ENCODE peak calls at places on chromosomes 4 and X, in five cellular contexts. G is CD8-positive, alpha-beta T cell; I is psoas muscle; W is IMR-90; H is heart right ventricle. Z is an unnamed sample.

GRCh38 chrX:40012800-40013682 is 84.7 kb downstream of the BCOR start:
- DNase-seq in W (peak; percentile 35), H (peak; percentile 74), G (no peak), I (peak; percentile 85), Z (no peak)

GRCh38 chrX:88170528-88170927 is 576.5 kb upstream of the CPXCR1 start:
- DNase-seq in G (no peak), W (no peak), H (no peak), I (no peak), Z (no peak)

GRCh38 chr4:80336582-80336981 is 1.1 kb downstream of the CFAP299 start:
- DNase-seq in H (no peak), I (no peak), G (no peak), W (peak; percentile 32), Z (no peak)

GRCh38 chr4:152807294-152807829 is 27.6 kb downstream of the ARFIP1 start:
- DNase-seq in G (no peak), I (no peak), H (no peak), W (peak; percentile 50), Z (no peak)

GRCh38 chr4:162163892-162164759 is at the start of gene FSTL5:
- DNase-seq in G (no peak), H (peak; percentile 24), I (peak; percentile 54), W (peak; percentile 2), Z (no peak)

GRCh38 chr4:141656031-141656430 is 19.6 kb downstream of the IL15 start:
- DNase-seq in H (no peak), I (no peak), G (no peak), W (no peak), Z (no peak)

GRCh38 chrX:94204524-94204923 is 530.5 kb downstream of the FAM133A start:
- DNase-seq in I (no peak), H (no peak), G (no peak), W (no peak), Z (no peak)

GRCh38 chrX:19649227-19650009 is 134.1 kb upstream of the MAP3K15 start:
- DNase-seq in H (no peak), I (no peak), W (peak; percentile 50), G (no peak), Z (no peak)

GRCh38 chr4:83207497-83208105 is 77.0 kb downstream of the COQ2 start:
- DNase-seq in G (no peak), I (no peak), H (no peak), W (peak; percentile 67), Z (no peak)

GRCh38 chr4:164989464-164989863 is 12.0 kb upstream of the TRIM61 start:
- DNase-seq in I (no peak), H (no peak), W (no peak), G (no peak), Z (no peak)

GRCh38 chrX:104392350-104392749 is 137.6 kb upstream of the ESX1 start:
- DNase-seq in I (no peak), G (no peak), W (no peak), H (no peak), Z (no peak)

GRCh38 chrX:11765449-11765848 is 7.4 kb downstream of the MSL3 start:
- DNase-seq in W (no peak), I (no peak), H (no peak), G (no peak), Z (no peak)

DNA sequence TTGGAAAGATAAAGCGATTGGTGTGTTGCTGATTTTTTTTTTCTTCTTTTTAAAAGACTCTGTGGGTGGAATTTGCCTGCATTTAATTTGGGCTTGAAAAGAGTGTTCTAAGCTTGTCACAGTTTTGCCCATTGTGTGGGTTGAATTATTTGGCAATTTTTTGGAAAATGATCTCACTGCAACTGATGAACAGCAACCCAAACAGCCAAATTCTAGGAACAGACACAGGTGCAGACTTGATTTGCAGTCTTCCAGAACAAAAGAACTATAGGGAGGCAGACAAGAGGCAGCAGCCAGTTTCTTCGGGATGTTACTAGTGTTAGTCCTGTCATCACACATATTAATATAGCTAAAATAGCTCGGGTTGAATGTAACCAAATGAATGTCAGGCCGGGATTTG is 40.5 kb downstream of the CASP6 start:
- DNase-seq in I (no peak), W (no peak), G (no peak), H (no peak), Z (no peak)
- H3K4me1 ChIP-seq in I (no peaks in the 10 kb centered on the region), W (no peaks in the 10 kb centered on the region), G (peaks cover 36% of the 10 kb centered on the region), H (no peaks in the 10 kb centered on the region), Z (no peaks in the 10 kb centered on the region)

GRCh38 chr4:75514949-75515612 is 808 bp downstream of the THAP6 start:
- DNase-seq in I (no peak), H (no peak), G (no peak), W (no peak), Z (no peak)

GRCh38 chr4:75512336-75513211 is 1.6 kb downstream of the RCHY1 start:
- DNase-seq in H (no peak), G (no peak), I (no peak), W (peak; percentile 54), Z (no peak)

GRCh38 chr4:75514131-75514948 is at the start of the genes RCHY1 and THAP6:
- DNase-seq in I (peak; percentile 96), G (peak; percentile 84), W (peak; percentile 93), H (peak; percentile 94), Z (peak; percentile 95)

GRCh38 chr4:75511841-75512240 is 2.4 kb downstream of the RCHY1 start:
- DNase-seq in G (no peak), I (no peak), W (no peak), H (no peak), Z (no peak)

DNA sequence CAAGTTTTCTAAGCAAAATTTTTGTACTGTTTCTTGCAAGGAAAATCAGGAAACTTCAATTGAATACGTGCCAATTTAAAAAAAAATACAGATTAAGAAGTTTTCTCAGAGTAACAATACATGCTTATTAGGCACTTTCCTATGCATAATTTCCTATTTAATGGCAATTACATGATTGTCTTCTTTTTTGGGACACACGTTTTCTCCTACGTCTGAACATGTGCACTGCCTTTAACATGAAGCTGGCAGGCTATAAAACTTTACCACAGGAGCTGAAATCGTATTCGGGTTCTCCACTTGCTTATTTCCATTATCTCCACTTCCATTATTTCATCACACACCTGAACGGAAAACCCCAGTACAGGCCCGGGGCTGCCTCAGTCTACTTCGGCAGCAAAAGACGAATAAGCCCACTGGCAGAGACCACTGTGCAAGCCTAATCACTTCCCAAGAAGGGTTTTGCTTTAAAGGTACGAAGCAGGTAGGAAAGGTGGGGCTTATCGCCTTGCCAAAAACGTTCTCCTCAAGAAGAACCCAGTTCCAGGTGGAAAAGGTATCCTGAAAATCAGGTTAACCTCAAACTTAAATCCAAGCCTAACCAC is 573 bp downstream of the RCHY1 start:
- DNase-seq in H (no peak), G (no peak), I (no peak), W (peak; percentile 12), Z (no peak)
- H3K4me1 ChIP-seq in H (peaks cover 30% of the 10 kb centered on the region), G (peaks cover 58% of the 10 kb centered on the region), I (peaks cover 32% of the 10 kb centered on the region), W (peaks cover 4% of the 10 kb centered on the region), Z (peaks cover 31% of the 10 kb centered on the region)

GRCh38 chr4:145177906-145178538 is 2.4 kb downstream of the OTUD4 start:
- DNase-seq in G (no peak), W (peak; percentile 45), I (no peak), H (no peak), Z (no peak)
- H3K4me1 ChIP-seq in G (peaks cover 27% of the 10 kb centered on the region), W (no peaks in the 10 kb centered on the region), I (peaks cover 44% of the 10 kb centered on the region), H (peaks cover 24% of the 10 kb centered on the region), Z (peaks cover 19% of the 10 kb centered on the region)

GRCh38 chr4:168841682-168842019 is 168.4 kb downstream of the CBR4 start:
- DNase-seq in I (no peak), W (no peak), H (no peak), G (no peak), Z (no peak)
- H3K4me1 ChIP-seq in I (peaks cover 76% of the 10 kb centered on the region), W (peaks cover 38% of the 10 kb centered on the region), H (peaks cover 40% of the 10 kb centered on the region), G (no peaks in the 10 kb centered on the region), Z (no peaks in the 10 kb centered on the region)

GRCh38 chr4:25235401-25235800 is 1.6 kb downstream of the PI4K2B start:
- DNase-seq in H (no peak), W (no peak), G (no peak), I (no peak), Z (no peak)
- H3K4me1 ChIP-seq in H (no peaks in the 10 kb centered on the region), W (peaks cover 2% of the 10 kb centered on the region), G (peaks cover 15% of the 10 kb centered on the region), I (peaks cover 9% of the 10 kb centered on the region), Z (peaks cover 7% of the 10 kb centered on the region)